ENCODE peak calls at places on chromosome 11, in ten cellular contexts. One of them, this sample, is unnamed.

GRCh38 chr11:83285771-83286528 is at the start of gene CCDC90B:
- DNase-seq in pancreas: peak
- DNase-seq in A673: peak
- DNase-seq in stomach: peak
- DNase-seq in right lobe of liver: peak
- DNase-seq in psoas muscle: peak
- DNase-seq in heart left ventricle: peak
- DNase-seq in A549: peak
- DNase-seq in CD8-positive, alpha-beta T cell: peak
- DNase-seq in colonic mucosa: peak
- DNase-seq in this sample: peak

GRCh38 chr11:26741036-26741435 is 19.2 kb upstream of the SLC5A12 start:
- DNase-seq in psoas muscle: no peak
- DNase-seq in right lobe of liver: no peak
- DNase-seq in colonic mucosa: no peak
- DNase-seq in stomach: no peak
- DNase-seq in pancreas: no peak
- DNase-seq in A549: no peak
- DNase-seq in A673: peak
- DNase-seq in CD8-positive, alpha-beta T cell: no peak
- DNase-seq in heart left ventricle: no peak
- DNase-seq in this sample: no peak

GRCh38 chr11:93236741-93237675 is 39.2 kb upstream of the SLC36A4 start:
- DNase-seq in heart left ventricle: no peak
- DNase-seq in right lobe of liver: no peak
- DNase-seq in stomach: no peak
- DNase-seq in A549: peak
- DNase-seq in pancreas: peak
- DNase-seq in A673: peak
- DNase-seq in psoas muscle: no peak
- DNase-seq in CD8-positive, alpha-beta T cell: no peak
- DNase-seq in colonic mucosa: peak
- DNase-seq in this sample: peak

GRCh38 chr11:67354314-67355022 is 1.1 kb upstream of the POLD4 start:
- DNase-seq in A549: peak
- DNase-seq in CD8-positive, alpha-beta T cell: no peak
- DNase-seq in psoas muscle: peak
- DNase-seq in pancreas: peak
- DNase-seq in colonic mucosa: peak
- DNase-seq in right lobe of liver: peak
- DNase-seq in heart left ventricle: peak
- DNase-seq in stomach: peak
- DNase-seq in A673: no peak
- DNase-seq in this sample: peak

GRCh38 chr11:12249590-12250260 is 127.6 kb upstream of the PARVA start:
- DNase-seq in heart left ventricle: no peak
- DNase-seq in psoas muscle: no peak
- DNase-seq in colonic mucosa: peak
- DNase-seq in right lobe of liver: no peak
- DNase-seq in pancreas: peak
- DNase-seq in stomach: peak
- DNase-seq in A549: no peak
- DNase-seq in A673: no peak
- DNase-seq in CD8-positive, alpha-beta T cell: no peak
- DNase-seq in this sample: no peak

GRCh38 chr11:74318241-74318932 is 6.9 kb upstream of the P4HA3 start:
- DNase-seq in colonic mucosa: no peak
- DNase-seq in psoas muscle: no peak
- DNase-seq in A673: peak
- DNase-seq in stomach: no peak
- DNase-seq in pancreas: no peak
- DNase-seq in heart left ventricle: no peak
- DNase-seq in CD8-positive, alpha-beta T cell: no peak
- DNase-seq in right lobe of liver: no peak
- DNase-seq in A549: no peak
- DNase-seq in this sample: no peak

GRCh38 chr11:122439911-122440782 is 215.4 kb upstream of the UBASH3B start:
- DNase-seq in CD8-positive, alpha-beta T cell: no peak
- DNase-seq in pancreas: no peak
- DNase-seq in A549: peak
- DNase-seq in right lobe of liver: peak
- DNase-seq in A673: peak
- DNase-seq in heart left ventricle: peak
- DNase-seq in psoas muscle: peak
- DNase-seq in colonic mucosa: no peak
- DNase-seq in stomach: no peak
- DNase-seq in this sample: no peak

GRCh38 chr11:118870396-118871343 is 13.0 kb upstream of the CXCR5 start:
- DNase-seq in stomach: no peak
- DNase-seq in pancreas: peak
- DNase-seq in CD8-positive, alpha-beta T cell: no peak
- DNase-seq in heart left ventricle: peak
- DNase-seq in right lobe of liver: peak
- DNase-seq in A673: no peak
- DNase-seq in colonic mucosa: peak
- DNase-seq in psoas muscle: no peak
- DNase-seq in A549: no peak
- DNase-seq in this sample: no peak

GRCh38 chr11:64230209-64230984 is at the start of gene DNAJC4:
- DNase-seq in stomach: peak
- DNase-seq in pancreas: peak
- DNase-seq in A673: peak
- DNase-seq in A549: peak
- DNase-seq in psoas muscle: peak
- DNase-seq in colonic mucosa: peak
- DNase-seq in heart left ventricle: peak
- DNase-seq in CD8-positive, alpha-beta T cell: peak
- DNase-seq in right lobe of liver: peak
- DNase-seq in this sample: peak

GRCh38 chr11:40722179-40722795 is 737.2 kb downstream of the LRRC4C start:
- DNase-seq in colonic mucosa: no peak
- DNase-seq in right lobe of liver: peak
- DNase-seq in pancreas: peak
- DNase-seq in A673: peak
- DNase-seq in psoas muscle: no peak
- DNase-seq in stomach: no peak
- DNase-seq in CD8-positive, alpha-beta T cell: no peak
- DNase-seq in heart left ventricle: no peak
- DNase-seq in A549: peak
- DNase-seq in this sample: peak

GRCh38 chr11:43576834-43577521 is 103.6 kb upstream of the HSD17B12 start:
- DNase-seq in A673: peak
- DNase-seq in right lobe of liver: no peak
- DNase-seq in heart left ventricle: peak
- DNase-seq in colonic mucosa: peak
- DNase-seq in pancreas: no peak
- DNase-seq in CD8-positive, alpha-beta T cell: no peak
- DNase-seq in psoas muscle: no peak
- DNase-seq in stomach: peak
- DNase-seq in A549: peak
- DNase-seq in this sample: peak

GRCh38 chr11:122138759-122139594 is 23.0 kb upstream of the BLID start:
- DNase-seq in colonic mucosa: no peak
- DNase-seq in A549: no peak
- DNase-seq in A673: peak
- DNase-seq in stomach: no peak
- DNase-seq in pancreas: no peak
- DNase-seq in heart left ventricle: no peak
- DNase-seq in CD8-positive, alpha-beta T cell: no peak
- DNase-seq in right lobe of liver: no peak
- DNase-seq in psoas muscle: no peak
- DNase-seq in this sample: no peak

GRCh38 chr11:126892781-126893180 is 107.8 kb downstream of the KIRREL3 start:
- DNase-seq in stomach: no peak
- DNase-seq in pancreas: no peak
- DNase-seq in heart left ventricle: no peak
- DNase-seq in colonic mucosa: no peak
- DNase-seq in A549: no peak
- DNase-seq in CD8-positive, alpha-beta T cell: no peak
- DNase-seq in psoas muscle: no peak
- DNase-seq in A673: no peak
- DNase-seq in right lobe of liver: no peak
- DNase-seq in this sample: no peak

GRCh38 chr11:125591659-125592304 is 870 bp upstream of the STT3A start:
- DNase-seq in pancreas: peak
- DNase-seq in psoas muscle: peak
- DNase-seq in A673: peak
- DNase-seq in right lobe of liver: peak
- DNase-seq in colonic mucosa: peak
- DNase-seq in heart left ventricle: peak
- DNase-seq in stomach: peak
- DNase-seq in CD8-positive, alpha-beta T cell: no peak
- DNase-seq in A549: peak
- DNase-seq in this sample: peak

GRCh38 chr11:20360650-20361049 is 2.9 kb upstream of the HTATIP2 start:
- DNase-seq in colonic mucosa: no peak
- DNase-seq in A673: no peak
- DNase-seq in psoas muscle: no peak
- DNase-seq in right lobe of liver: no peak
- DNase-seq in pancreas: no peak
- DNase-seq in stomach: peak
- DNase-seq in CD8-positive, alpha-beta T cell: peak
- DNase-seq in heart left ventricle: no peak
- DNase-seq in A549: no peak
- DNase-seq in this sample: no peak
- H3K4me3 ChIP-seq in colonic mucosa: no peak
- H3K4me3 ChIP-seq in A673: no peak
- H3K4me3 ChIP-seq in psoas muscle: no peak
- H3K4me3 ChIP-seq in right lobe of liver: peak
- H3K4me3 ChIP-seq in pancreas: no peak
- H3K4me3 ChIP-seq in stomach: no peak
- H3K4me3 ChIP-seq in CD8-positive, alpha-beta T cell: peak
- H3K4me3 ChIP-seq in heart left ventricle: no peak
- H3K4me3 ChIP-seq in A549: no peak
- H3K4me3 ChIP-seq in this sample: no peak

DNA sequence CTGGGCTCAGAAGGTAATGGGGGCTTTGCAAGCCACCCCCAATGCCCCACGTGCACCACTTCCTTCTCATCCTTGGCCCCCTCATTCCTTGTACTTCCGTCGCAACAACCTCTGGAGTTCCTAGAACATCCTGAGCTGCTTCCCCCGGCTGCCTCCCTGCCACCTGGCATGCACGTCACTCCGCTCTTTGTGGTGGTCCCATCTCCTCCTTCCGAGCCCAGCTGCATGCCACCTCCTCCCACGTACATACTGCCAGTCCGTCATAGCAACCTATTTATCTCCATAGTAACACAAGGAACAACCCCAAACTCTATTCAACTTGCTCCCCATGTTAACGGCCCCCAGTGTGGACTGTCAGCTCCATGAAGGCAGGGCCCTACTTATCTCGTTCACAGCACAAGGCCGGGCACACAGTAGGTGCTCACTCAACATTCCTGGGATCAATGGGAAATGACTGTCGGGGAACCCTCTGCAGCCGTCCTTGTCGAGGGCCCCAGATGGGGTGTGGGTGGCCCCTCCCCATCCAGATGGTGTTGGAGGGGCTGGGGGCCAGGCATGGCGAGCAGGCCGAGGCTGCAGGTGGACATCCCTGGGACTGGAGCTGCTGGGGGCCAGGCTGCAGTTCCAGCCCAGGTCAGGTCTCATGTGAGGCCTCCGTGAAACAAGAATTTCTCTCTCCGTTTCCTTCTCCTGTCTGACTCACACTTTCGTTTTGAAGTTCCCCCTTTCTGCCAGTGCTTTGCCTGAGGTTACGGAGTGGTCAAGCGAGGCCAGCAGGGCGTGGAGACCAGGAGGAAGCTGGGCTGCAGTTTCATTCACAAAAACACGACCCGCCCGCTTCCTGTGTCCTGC is 4.2 kb downstream of the MYEOV start:
- DNase-seq in heart left ventricle: peak
- DNase-seq in psoas muscle: peak
- DNase-seq in A673: no peak
- DNase-seq in stomach: peak
- DNase-seq in CD8-positive, alpha-beta T cell: peak
- DNase-seq in A549: peak
- DNase-seq in colonic mucosa: peak
- DNase-seq in right lobe of liver: peak
- DNase-seq in pancreas: peak
- DNase-seq in this sample: no peak
- H3K27ac ChIP-seq in heart left ventricle: peak
- H3K27ac ChIP-seq in psoas muscle: peak
- H3K27ac ChIP-seq in A673: peak
- H3K27ac ChIP-seq in stomach: peak
- H3K27ac ChIP-seq in CD8-positive, alpha-beta T cell: peak
- H3K27ac ChIP-seq in A549: peak
- H3K27ac ChIP-seq in colonic mucosa: peak
- H3K27ac ChIP-seq in right lobe of liver: no peak
- H3K27ac ChIP-seq in pancreas: peak
- H3K27ac ChIP-seq in this sample: no peak

DNA sequence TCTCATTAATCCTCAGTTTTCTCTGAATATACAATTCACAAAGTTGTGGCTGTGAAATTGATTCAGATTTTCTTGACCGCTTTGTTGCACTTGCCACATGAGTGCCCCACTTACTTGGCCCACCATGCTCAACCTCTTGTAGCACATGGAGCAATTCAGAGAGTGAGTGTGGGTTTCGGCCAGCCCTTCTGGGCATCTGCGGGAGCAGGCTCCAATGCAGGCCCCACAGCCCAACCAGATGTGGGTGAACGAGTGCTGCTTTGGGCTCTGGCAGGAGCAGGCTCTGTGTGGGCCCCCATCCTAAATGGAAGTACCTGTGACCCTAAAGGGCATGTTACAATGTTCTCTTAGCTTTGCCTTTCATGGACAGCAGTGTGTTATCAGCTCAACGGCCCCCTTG is 2338.6 kb downstream of the LRRC4C start:
- DNase-seq in heart left ventricle: no peak
- DNase-seq in CD8-positive, alpha-beta T cell: no peak
- DNase-seq in A673: no peak
- DNase-seq in right lobe of liver: no peak
- DNase-seq in colonic mucosa: no peak
- DNase-seq in stomach: no peak
- DNase-seq in pancreas: no peak
- DNase-seq in psoas muscle: no peak
- DNase-seq in A549: no peak
- DNase-seq in this sample: no peak
- TF ChIP-seq CTCF in heart left ventricle: no peak
- TF ChIP-seq CTCF in CD8-positive, alpha-beta T cell: no peak
- TF ChIP-seq CTCF in A673: no peak
- TF ChIP-seq CTCF in right lobe of liver: no peak
- TF ChIP-seq CTCF in colonic mucosa: no peak
- TF ChIP-seq CTCF in stomach: no peak
- TF ChIP-seq CTCF in pancreas: no peak
- TF ChIP-seq CTCF in psoas muscle: no peak
- TF ChIP-seq CTCF in A549: no peak
- TF ChIP-seq CTCF in this sample: no peak

DNA sequence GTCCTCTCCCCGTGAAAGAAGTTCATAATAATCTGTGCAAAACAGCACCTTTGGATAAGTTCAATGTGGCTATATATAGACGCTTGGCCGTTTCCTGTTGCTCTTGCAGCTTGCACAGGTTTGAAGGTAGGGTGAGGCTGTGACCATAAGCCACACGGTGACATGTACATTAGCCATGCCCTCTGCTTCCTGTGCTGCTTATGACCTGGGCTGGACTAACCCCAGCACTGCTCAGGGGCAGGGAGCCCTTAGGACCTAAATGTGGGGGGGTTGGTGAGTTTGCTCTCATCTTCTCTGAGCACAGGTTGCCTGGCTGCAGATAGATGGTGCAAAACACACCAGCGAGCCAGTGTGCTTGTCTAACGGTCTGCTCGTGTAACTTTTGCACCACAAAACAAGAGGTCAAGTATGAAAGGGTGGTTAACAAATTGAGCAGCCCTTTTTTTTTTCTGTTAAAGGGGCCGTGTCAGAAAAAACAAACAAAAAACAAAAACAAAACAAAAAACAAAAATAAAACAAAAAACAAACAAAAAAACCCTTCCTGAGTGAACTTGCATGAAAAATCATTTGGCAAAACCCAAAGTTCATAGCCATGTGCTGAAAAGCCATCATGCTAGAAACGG is 37.3 kb downstream of the FLI1 start:
- DNase-seq in colonic mucosa: no peak
- DNase-seq in stomach: no peak
- DNase-seq in right lobe of liver: no peak
- DNase-seq in psoas muscle: no peak
- DNase-seq in pancreas: no peak
- DNase-seq in A549: no peak
- DNase-seq in A673: no peak
- DNase-seq in CD8-positive, alpha-beta T cell: no peak
- DNase-seq in heart left ventricle: no peak
- DNase-seq in this sample: no peak
- H3K4me3 ChIP-seq in colonic mucosa: no peak
- H3K4me3 ChIP-seq in stomach: no peak
- H3K4me3 ChIP-seq in right lobe of liver: no peak
- H3K4me3 ChIP-seq in psoas muscle: no peak
- H3K4me3 ChIP-seq in pancreas: no peak
- H3K4me3 ChIP-seq in A549: no peak
- H3K4me3 ChIP-seq in A673: no peak
- H3K4me3 ChIP-seq in CD8-positive, alpha-beta T cell: peak
- H3K4me3 ChIP-seq in heart left ventricle: no peak
- H3K4me3 ChIP-seq in this sample: no peak

This sample was measured in WERI-Rb-1.